ENCODE peak calls at places on chromosomes 1 and 21, in six cellular contexts. D, Q, X, A, L and J are unnamed samples.
A peak's percentile ranks its signal among the peaks of the same experiment; 100 is the strongest.

GRCh38 chr21:43981151-43981870 is 30.8 kb upstream of the TRAPPC10 start:
- DNase-seq in X (no peak), D (no peak), A (no peak), L (no peak), Q (no peak), J (no peak)

GRCh38 chr1:115713906-115714305 is 54.6 kb downstream of the CASQ2 start:
- DNase-seq in X (no peak), D (no peak), L (no peak), A (no peak), Q (no peak), J (no peak)

GRCh38 chr1:172581779-172582178 is 48.8 kb downstream of the SUCO start:
- DNase-seq in A (no peak), D (no peak), Q (no peak), L (no peak), X (no peak), J (no peak)

GRCh38 chr1:2968471-2968881 is 52.8 kb upstream of the ACTRT2 start:
- DNase-seq in Q (peak; percentile 57), X (no peak), A (no peak), D (no peak), L (no peak), J (peak; percentile 47)

GRCh38 chr1:10555635-10556429 is 81.1 kb downstream of the PEX14 start:
- DNase-seq in A (no peak), D (no peak), L (no peak), X (no peak), Q (no peak), J (no peak)

GRCh38 chr1:24735619-24736375 is 9.4 kb upstream of the CLIC4 start:
- DNase-seq in Q (no peak), A (no peak), D (no peak), L (no peak), X (no peak), J (no peak)

GRCh38 chr1:8078176-8078671 is 52.1 kb upstream of the ERRFI1 start:
- DNase-seq in X (no peak), A (no peak), D (no peak), L (no peak), Q (no peak), J (no peak)

GRCh38 chr1:218344814-218345672 is at the start of gene TGFB2:
- DNase-seq in A (peak; percentile 17), X (no peak), L (no peak), D (no peak), Q (peak; percentile 57), J (peak; percentile 66)

GRCh38 chr21:33059319-33059894 is 10.5 kb upstream of the OLIG1 start:
- DNase-seq in D (no peak), A (no peak), Q (no peak), X (no peak), L (no peak), J (no peak)

GRCh38 chr21:33892853-33893252 is 22.8 kb downstream of the ATP5PO start:
- DNase-seq in Q (no peak), D (no peak), A (no peak), L (no peak), X (no peak), J (no peak)

GRCh38 chr21:41137401-41137800 is 30.6 kb upstream of the BACE2 start:
- DNase-seq in X (no peak), L (no peak), D (no peak), A (no peak), Q (no peak), J (no peak)